ENCODE peak calls at places on chromosome 9, in eight cellular contexts. H is A549; Q is tibial nerve; O is activated CD4-positive, alpha-beta T cell treated with anti-CD3 and anti-CD28 coated beads for 36 hours; G is kidney; V is cardiac muscle cell; W is activated T-helper 9 cell treated with anti-CD3 and anti-CD28 coated beads, Interleukin-2, amount 50 U/mL, for 16 hours; B is Right ventricle myocardium superior. M is an unnamed sample.

GRCh38 chr9:127025042-127025441 is 97.4 kb downstream of the ANGPTL2 start:
- DNase-seq in H (no peak), Q (no peak), O (no peak), G (no peak), V (no peak), W (no peak), B (no peak), M (no peak)

GRCh38 chr9:36063804-36064447 is 27.2 kb downstream of the RECK start:
- DNase-seq in H (no peak), Q (no peak), O (no peak), G (no peak), V (peak), W (no peak), B (no peak), M (no peak)

GRCh38 chr9:87181670-87182069 is 234.4 kb upstream of the GAS1 start:
- DNase-seq in H (no peak), Q (no peak), O (no peak), G (no peak), V (no peak), W (no peak), B (no peak), M (no peak)

GRCh38 chr9:101737165-101737704 is 1.2 kb downstream of the GRIN3A start:
- DNase-seq in H (no peak), Q (no peak), O (no peak), G (peak), V (no peak), W (no peak), B (no peak), M (no peak)

GRCh38 chr9:32500768-32501167 is 25.2 kb downstream of the RIGI start:
- DNase-seq in H (peak), Q (no peak), O (no peak), G (no peak), V (no peak), W (no peak), B (no peak), M (no peak)

GRCh38 chr9:91101598-91102168 is 260.0 kb downstream of the AUH start:
- DNase-seq in H (no peak), Q (no peak), O (peak), G (no peak), V (no peak), W (peak), B (no peak), M (no peak)

GRCh38 chr9:33263131-33263935 is 1.2 kb downstream of the BAG1 start:
- DNase-seq in H (no peak), Q (no peak), O (peak), G (no peak), V (peak), W (no peak), B (no peak), M (peak)

GRCh38 chr9:3954228-3954949 is 345.5 kb downstream of the GLIS3 start:
- DNase-seq in H (no peak), Q (no peak), O (no peak), G (no peak), V (no peak), W (no peak), B (no peak), M (no peak)

GRCh38 chr9:28882528-28882927 is 1309.2 kb upstream of the C9orf72 start:
- DNase-seq in H (no peak), Q (no peak), O (no peak), G (no peak), V (no peak), W (no peak), B (no peak), M (no peak)

GRCh38 chr9:94813379-94813778 is 86.9 kb downstream of the AOPEP start:
- DNase-seq in H (no peak), Q (no peak), O (no peak), G (no peak), V (no peak), W (no peak), B (no peak), M (no peak)

GRCh38 chr9:76219555-76220151 is 174.6 kb downstream of the RFK start:
- DNase-seq in H (peak), Q (no peak), O (no peak), G (no peak), V (peak), W (no peak), B (no peak), M (no peak)

GRCh38 chr9:105425817-105426433 is 21.9 kb upstream of the FSD1L start:
- DNase-seq in H (peak), Q (no peak), O (no peak), G (no peak), V (peak), W (no peak), B (no peak), M (peak)

GRCh38 chr9:137491735-137492432 is 32.8 kb upstream of the NSMF start:
- DNase-seq in H (no peak), Q (no peak), O (no peak), G (peak), V (no peak), W (no peak), B (peak), M (peak)

GRCh38 chr9:122001491-122002201 is 91.5 kb downstream of the TTLL11 start:
- DNase-seq in H (peak), Q (no peak), O (no peak), G (no peak), V (peak), W (no peak), B (peak), M (no peak)

GRCh38 chr9:38067611-38067891 is 1.5 kb downstream of the SHB start:
- DNase-seq in H (no peak), Q (no peak), O (no peak), G (peak), V (no peak), W (no peak), B (no peak), M (peak)

GRCh38 chr9:120583958-120584369 is 4.0 kb upstream of the CDK5RAP2 start:
- DNase-seq in H (peak), Q (peak), O (peak), G (no peak), V (peak), W (no peak), B (no peak), M (peak)

GRCh38 chr9:121836382-121836885 is 185.0 kb downstream of the DAB2IP start:
- DNase-seq in H (no peak), Q (no peak), O (no peak), G (no peak), V (no peak), W (no peak), B (no peak), M (no peak)

GRCh38 chr9:87684627-87685204 is 41.2 kb upstream of the CTSL start:
- DNase-seq in H (peak), Q (peak), O (no peak), G (no peak), V (peak), W (no peak), B (peak), M (peak)

GRCh38 chr9:105832311-105832710 is 138.0 kb downstream of the TMEM38B start:
- DNase-seq in H (no peak), Q (no peak), O (no peak), G (no peak), V (no peak), W (no peak), B (no peak), M (no peak)

GRCh38 chr9:2418619-2419018 is 203.0 kb upstream of the VLDLR start:
- DNase-seq in H (no peak), Q (no peak), O (no peak), G (no peak), V (peak), W (no peak), B (no peak), M (no peak)

GRCh38 chr9:90805006-90805993 is 3.7 kb downstream of the SYK start:
- DNase-seq in H (no peak), Q (no peak), O (no peak), G (no peak), V (no peak), W (no peak), B (no peak), M (peak)

GRCh38 chr9:89815903-89816573 is 211.2 kb downstream of the GADD45G start:
- DNase-seq in H (no peak), Q (no peak), O (no peak), G (no peak), V (no peak), W (no peak), B (peak), M (no peak)

GRCh38 chr9:33285502-33285901 is 4.8 kb upstream of the NFX1 start:
- DNase-seq in H (no peak), Q (no peak), O (no peak), G (no peak), V (no peak), W (no peak), B (no peak), M (no peak)

GRCh38 chr9:112764344-112764743 is 13.8 kb downstream of the SNX30 start:
- DNase-seq in H (no peak), Q (no peak), O (no peak), G (no peak), V (peak), W (no peak), B (no peak), M (peak)

GRCh38 chr9:108444400-108445358 is 411.1 kb downstream of the ACTL7B start:
- DNase-seq in H (peak), Q (peak), O (no peak), G (no peak), V (peak), W (no peak), B (no peak), M (no peak)

GRCh38 chr9:96044401-96044800 is 168.9 kb downstream of the ERCC6L2 start:
- DNase-seq in H (no peak), Q (no peak), O (no peak), G (no peak), V (no peak), W (no peak), B (no peak), M (no peak)

GRCh38 chr9:7536310-7536939 is 263.2 kb downstream of the DMAC1 start:
- DNase-seq in H (peak), Q (peak), O (peak), G (no peak), V (peak), W (no peak), B (peak), M (peak)